ENCODE peak calls at places on chromosomes 6 and 20, in eight cellular contexts. One of them, this sample, is unnamed.

GRCh38 chr6:169839029-169839481 is 87.6 kb downstream of the ERMARD start:
- DNase-seq in NT2/D1: no peak
- DNase-seq in T1000: no peak
- DNase-seq in upper lobe of right lung: no peak
- DNase-seq in left cardiac atrium: peak; percentile 13
- DNase-seq in SJSA1: peak; percentile 41
- DNase-seq in AG09309: no peak
- DNase-seq in stimulated activated CD8-positive, alpha-beta memory T cell treated with anti-CD3 and anti-CD28 coated beads, Interleukin-2, amount 100 ng/mL, for 1 hour: no peak
- DNase-seq in this sample: no peak

GRCh38 chr20:6566821-6567220 is 200.7 kb upstream of the BMP2 start:
- DNase-seq in NT2/D1: no peak
- DNase-seq in T1000: no peak
- DNase-seq in upper lobe of right lung: no peak
- DNase-seq in left cardiac atrium: no peak
- DNase-seq in SJSA1: peak; percentile 45
- DNase-seq in AG09309: no peak
- DNase-seq in stimulated activated CD8-positive, alpha-beta memory T cell treated with anti-CD3 and anti-CD28 coated beads, Interleukin-2, amount 100 ng/mL, for 1 hour: no peak
- DNase-seq in this sample: no peak

GRCh38 chr6:164303092-164304007 is 888.8 kb downstream of the QKI start:
- DNase-seq in NT2/D1: no peak
- DNase-seq in T1000: no peak
- DNase-seq in upper lobe of right lung: no peak
- DNase-seq in left cardiac atrium: peak; percentile 64
- DNase-seq in SJSA1: no peak
- DNase-seq in AG09309: peak; percentile 58
- DNase-seq in stimulated activated CD8-positive, alpha-beta memory T cell treated with anti-CD3 and anti-CD28 coated beads, Interleukin-2, amount 100 ng/mL, for 1 hour: no peak
- DNase-seq in this sample: no peak

GRCh38 chr6:17719323-17720041 is 12.8 kb upstream of the NUP153 start:
- DNase-seq in NT2/D1: no peak
- DNase-seq in T1000: no peak
- DNase-seq in upper lobe of right lung: no peak
- DNase-seq in left cardiac atrium: no peak
- DNase-seq in SJSA1: no peak
- DNase-seq in AG09309: no peak
- DNase-seq in stimulated activated CD8-positive, alpha-beta memory T cell treated with anti-CD3 and anti-CD28 coated beads, Interleukin-2, amount 100 ng/mL, for 1 hour: no peak
- DNase-seq in this sample: no peak

GRCh38 chr6:129499871-129500219 is 210.1 kb downstream of the ARHGAP18 start:
- DNase-seq in NT2/D1: no peak
- DNase-seq in T1000: no peak
- DNase-seq in upper lobe of right lung: no peak
- DNase-seq in left cardiac atrium: no peak
- DNase-seq in SJSA1: no peak
- DNase-seq in AG09309: no peak
- DNase-seq in stimulated activated CD8-positive, alpha-beta memory T cell treated with anti-CD3 and anti-CD28 coated beads, Interleukin-2, amount 100 ng/mL, for 1 hour: no peak
- DNase-seq in this sample: no peak

GRCh38 chr6:79640146-79641111 is 9.3 kb downstream of the SH3BGRL2 start:
- DNase-seq in NT2/D1: no peak
- DNase-seq in T1000: no peak
- DNase-seq in upper lobe of right lung: no peak
- DNase-seq in left cardiac atrium: peak; percentile 33
- DNase-seq in SJSA1: no peak
- DNase-seq in AG09309: no peak
- DNase-seq in stimulated activated CD8-positive, alpha-beta memory T cell treated with anti-CD3 and anti-CD28 coated beads, Interleukin-2, amount 100 ng/mL, for 1 hour: no peak
- DNase-seq in this sample: no peak

GRCh38 chr6:36596359-36596758 is 2.2 kb downstream of the SRSF3 start:
- DNase-seq in NT2/D1: no peak
- DNase-seq in T1000: no peak
- DNase-seq in upper lobe of right lung: no peak
- DNase-seq in left cardiac atrium: no peak
- DNase-seq in SJSA1: no peak
- DNase-seq in AG09309: no peak
- DNase-seq in stimulated activated CD8-positive, alpha-beta memory T cell treated with anti-CD3 and anti-CD28 coated beads, Interleukin-2, amount 100 ng/mL, for 1 hour: no peak
- DNase-seq in this sample: no peak

GRCh38 chr6:111803804-111804203 is 69.4 kb downstream of the FYN start:
- DNase-seq in NT2/D1: no peak
- DNase-seq in T1000: no peak
- DNase-seq in upper lobe of right lung: no peak
- DNase-seq in left cardiac atrium: no peak
- DNase-seq in SJSA1: no peak
- DNase-seq in AG09309: no peak
- DNase-seq in stimulated activated CD8-positive, alpha-beta memory T cell treated with anti-CD3 and anti-CD28 coated beads, Interleukin-2, amount 100 ng/mL, for 1 hour: no peak
- DNase-seq in this sample: no peak

GRCh38 chr6:13681305-13682061 is 30.2 kb downstream of the RANBP9 start:
- DNase-seq in NT2/D1: no peak
- DNase-seq in T1000: no peak
- DNase-seq in upper lobe of right lung: no peak
- DNase-seq in left cardiac atrium: no peak
- DNase-seq in SJSA1: no peak
- DNase-seq in AG09309: no peak
- DNase-seq in stimulated activated CD8-positive, alpha-beta memory T cell treated with anti-CD3 and anti-CD28 coated beads, Interleukin-2, amount 100 ng/mL, for 1 hour: no peak
- DNase-seq in this sample: no peak

GRCh38 chr6:73086726-73087125 is 138.6 kb downstream of the KHDC1L start:
- DNase-seq in NT2/D1: no peak
- DNase-seq in T1000: no peak
- DNase-seq in upper lobe of right lung: no peak
- DNase-seq in left cardiac atrium: no peak
- DNase-seq in SJSA1: no peak
- DNase-seq in AG09309: no peak
- DNase-seq in stimulated activated CD8-positive, alpha-beta memory T cell treated with anti-CD3 and anti-CD28 coated beads, Interleukin-2, amount 100 ng/mL, for 1 hour: no peak
- DNase-seq in this sample: no peak

GRCh38 chr20:22563062-22563965 is 21.1 kb downstream of the FOXA2 start:
- DNase-seq in NT2/D1: no peak
- DNase-seq in T1000: no peak
- DNase-seq in upper lobe of right lung: no peak
- DNase-seq in left cardiac atrium: no peak
- DNase-seq in SJSA1: no peak
- DNase-seq in AG09309: no peak
- DNase-seq in stimulated activated CD8-positive, alpha-beta memory T cell treated with anti-CD3 and anti-CD28 coated beads, Interleukin-2, amount 100 ng/mL, for 1 hour: no peak
- DNase-seq in this sample: no peak

GRCh38 chr6:151257984-151258445 is 18.2 kb downstream of the AKAP12 start:
- DNase-seq in NT2/D1: no peak
- DNase-seq in T1000: no peak
- DNase-seq in upper lobe of right lung: no peak
- DNase-seq in left cardiac atrium: no peak
- DNase-seq in SJSA1: no peak
- DNase-seq in AG09309: no peak
- DNase-seq in stimulated activated CD8-positive, alpha-beta memory T cell treated with anti-CD3 and anti-CD28 coated beads, Interleukin-2, amount 100 ng/mL, for 1 hour: no peak
- DNase-seq in this sample: no peak

GRCh38 chr6:47352169-47352568 is 42.5 kb upstream of the TNFRSF21 start:
- DNase-seq in NT2/D1: no peak
- DNase-seq in T1000: no peak
- DNase-seq in upper lobe of right lung: no peak
- DNase-seq in left cardiac atrium: no peak
- DNase-seq in SJSA1: no peak
- DNase-seq in AG09309: no peak
- DNase-seq in stimulated activated CD8-positive, alpha-beta memory T cell treated with anti-CD3 and anti-CD28 coated beads, Interleukin-2, amount 100 ng/mL, for 1 hour: no peak
- DNase-seq in this sample: no peak

GRCh38 chr6:168394606-168395005 is 46.4 kb upstream of the SMOC2 start:
- DNase-seq in NT2/D1: no peak
- DNase-seq in T1000: no peak
- DNase-seq in upper lobe of right lung: no peak
- DNase-seq in left cardiac atrium: no peak
- DNase-seq in SJSA1: no peak
- DNase-seq in AG09309: no peak
- DNase-seq in stimulated activated CD8-positive, alpha-beta memory T cell treated with anti-CD3 and anti-CD28 coated beads, Interleukin-2, amount 100 ng/mL, for 1 hour: no peak
- DNase-seq in this sample: no peak

GRCh38 chr20:59749293-59749680 is 144.9 kb downstream of the PHACTR3 start:
- DNase-seq in NT2/D1: no peak
- DNase-seq in T1000: no peak
- DNase-seq in upper lobe of right lung: no peak
- DNase-seq in left cardiac atrium: no peak
- DNase-seq in SJSA1: no peak
- DNase-seq in AG09309: peak; percentile 48
- DNase-seq in stimulated activated CD8-positive, alpha-beta memory T cell treated with anti-CD3 and anti-CD28 coated beads, Interleukin-2, amount 100 ng/mL, for 1 hour: no peak
- DNase-seq in this sample: peak; percentile 23

GRCh38 chr20:45972500-45973183 is 639 bp upstream of the ZNF335 start:
- DNase-seq in NT2/D1: no peak
- DNase-seq in T1000: no peak
- DNase-seq in upper lobe of right lung: peak; percentile 59
- DNase-seq in left cardiac atrium: no peak
- DNase-seq in SJSA1: no peak
- DNase-seq in AG09309: no peak
- DNase-seq in stimulated activated CD8-positive, alpha-beta memory T cell treated with anti-CD3 and anti-CD28 coated beads, Interleukin-2, amount 100 ng/mL, for 1 hour: no peak
- DNase-seq in this sample: no peak

GRCh38 chr20:63115651-63116411 is 100.1 kb downstream of the YTHDF1 start:
- DNase-seq in NT2/D1: no peak
- DNase-seq in T1000: no peak
- DNase-seq in upper lobe of right lung: no peak
- DNase-seq in left cardiac atrium: peak; percentile 8
- DNase-seq in SJSA1: no peak
- DNase-seq in AG09309: no peak
- DNase-seq in stimulated activated CD8-positive, alpha-beta memory T cell treated with anti-CD3 and anti-CD28 coated beads, Interleukin-2, amount 100 ng/mL, for 1 hour: no peak
- DNase-seq in this sample: no peak

GRCh38 chr20:58228484-58229197 is at the start of gene ANKRD60:
- DNase-seq in NT2/D1: no peak
- DNase-seq in T1000: no peak
- DNase-seq in upper lobe of right lung: no peak
- DNase-seq in left cardiac atrium: peak; percentile 43
- DNase-seq in SJSA1: no peak
- DNase-seq in AG09309: no peak
- DNase-seq in stimulated activated CD8-positive, alpha-beta memory T cell treated with anti-CD3 and anti-CD28 coated beads, Interleukin-2, amount 100 ng/mL, for 1 hour: no peak
- DNase-seq in this sample: no peak

GRCh38 chr6:152458648-152459047 is 178.5 kb downstream of the SYNE1 start:
- DNase-seq in NT2/D1: no peak
- DNase-seq in T1000: no peak
- DNase-seq in upper lobe of right lung: no peak
- DNase-seq in left cardiac atrium: no peak
- DNase-seq in SJSA1: no peak
- DNase-seq in AG09309: no peak
- DNase-seq in stimulated activated CD8-positive, alpha-beta memory T cell treated with anti-CD3 and anti-CD28 coated beads, Interleukin-2, amount 100 ng/mL, for 1 hour: no peak
- DNase-seq in this sample: no peak

GRCh38 chr6:111610548-111611172 is 5.0 kb upstream of the TRAF3IP2 start:
- DNase-seq in NT2/D1: no peak
- DNase-seq in T1000: no peak
- DNase-seq in upper lobe of right lung: no peak
- DNase-seq in left cardiac atrium: no peak
- DNase-seq in SJSA1: no peak
- DNase-seq in AG09309: no peak
- DNase-seq in stimulated activated CD8-positive, alpha-beta memory T cell treated with anti-CD3 and anti-CD28 coated beads, Interleukin-2, amount 100 ng/mL, for 1 hour: no peak
- DNase-seq in this sample: no peak

GRCh38 chr6:90217621-90218496 is 78.8 kb downstream of the BACH2 start:
- DNase-seq in NT2/D1: no peak
- DNase-seq in T1000: no peak
- DNase-seq in upper lobe of right lung: peak; percentile 67
- DNase-seq in left cardiac atrium: no peak
- DNase-seq in SJSA1: no peak
- DNase-seq in AG09309: no peak
- DNase-seq in stimulated activated CD8-positive, alpha-beta memory T cell treated with anti-CD3 and anti-CD28 coated beads, Interleukin-2, amount 100 ng/mL, for 1 hour: no peak
- DNase-seq in this sample: no peak

GRCh38 chr6:148407372-148407771 is 64.7 kb downstream of the SASH1 start:
- DNase-seq in NT2/D1: no peak
- DNase-seq in T1000: peak; percentile 36
- DNase-seq in upper lobe of right lung: no peak
- DNase-seq in left cardiac atrium: no peak
- DNase-seq in SJSA1: peak; percentile 62
- DNase-seq in AG09309: peak; percentile 91
- DNase-seq in stimulated activated CD8-positive, alpha-beta memory T cell treated with anti-CD3 and anti-CD28 coated beads, Interleukin-2, amount 100 ng/mL, for 1 hour: no peak
- DNase-seq in this sample: peak; percentile 45

GRCh38 chr20:59737816-59738215 is 133.5 kb downstream of the PHACTR3 start:
- DNase-seq in NT2/D1: no peak
- DNase-seq in T1000: no peak
- DNase-seq in upper lobe of right lung: peak; percentile 25
- DNase-seq in left cardiac atrium: no peak
- DNase-seq in SJSA1: no peak
- DNase-seq in AG09309: no peak
- DNase-seq in stimulated activated CD8-positive, alpha-beta memory T cell treated with anti-CD3 and anti-CD28 coated beads, Interleukin-2, amount 100 ng/mL, for 1 hour: no peak
- DNase-seq in this sample: no peak

GRCh38 chr20:35156978-35157377 is 9.8 kb upstream of the EDEM2 start:
- DNase-seq in NT2/D1: no peak
- DNase-seq in T1000: no peak
- DNase-seq in upper lobe of right lung: no peak
- DNase-seq in left cardiac atrium: no peak
- DNase-seq in SJSA1: no peak
- DNase-seq in AG09309: no peak
- DNase-seq in stimulated activated CD8-positive, alpha-beta memory T cell treated with anti-CD3 and anti-CD28 coated beads, Interleukin-2, amount 100 ng/mL, for 1 hour: no peak
- DNase-seq in this sample: no peak

GRCh38 chr6:5595184-5595583 is 333.9 kb downstream of the FARS2 start:
- DNase-seq in NT2/D1: no peak
- DNase-seq in T1000: no peak
- DNase-seq in upper lobe of right lung: no peak
- DNase-seq in left cardiac atrium: no peak
- DNase-seq in SJSA1: no peak
- DNase-seq in AG09309: no peak
- DNase-seq in stimulated activated CD8-positive, alpha-beta memory T cell treated with anti-CD3 and anti-CD28 coated beads, Interleukin-2, amount 100 ng/mL, for 1 hour: no peak
- DNase-seq in this sample: no peak

GRCh38 chr6:157432231-157432630 is 51.2 kb downstream of the ZDHHC14 start:
- DNase-seq in NT2/D1: no peak
- DNase-seq in T1000: no peak
- DNase-seq in upper lobe of right lung: no peak
- DNase-seq in left cardiac atrium: no peak
- DNase-seq in SJSA1: no peak
- DNase-seq in AG09309: no peak
- DNase-seq in stimulated activated CD8-positive, alpha-beta memory T cell treated with anti-CD3 and anti-CD28 coated beads, Interleukin-2, amount 100 ng/mL, for 1 hour: no peak
- DNase-seq in this sample: no peak

GRCh38 chr6:37587776-37588744 is 88.4 kb upstream of the CCDC167 start:
- DNase-seq in NT2/D1: no peak
- DNase-seq in T1000: no peak
- DNase-seq in upper lobe of right lung: no peak
- DNase-seq in left cardiac atrium: no peak
- DNase-seq in SJSA1: no peak
- DNase-seq in AG09309: no peak
- DNase-seq in stimulated activated CD8-positive, alpha-beta memory T cell treated with anti-CD3 and anti-CD28 coated beads, Interleukin-2, amount 100 ng/mL, for 1 hour: no peak
- DNase-seq in this sample: no peak

GRCh38 chr6:67009818-67010217 is 1302.8 kb upstream of the EYS start:
- DNase-seq in NT2/D1: peak; percentile 3
- DNase-seq in T1000: no peak
- DNase-seq in upper lobe of right lung: no peak
- DNase-seq in left cardiac atrium: no peak
- DNase-seq in SJSA1: no peak
- DNase-seq in AG09309: no peak
- DNase-seq in stimulated activated CD8-positive, alpha-beta memory T cell treated with anti-CD3 and anti-CD28 coated beads, Interleukin-2, amount 100 ng/mL, for 1 hour: no peak
- DNase-seq in this sample: no peak

GRCh38 chr20:2210646-2211556 is 84.9 kb upstream of the TGM3 start:
- DNase-seq in NT2/D1: no peak
- DNase-seq in T1000: no peak
- DNase-seq in upper lobe of right lung: no peak
- DNase-seq in left cardiac atrium: peak; percentile 58
- DNase-seq in SJSA1: no peak
- DNase-seq in AG09309: peak; percentile 49
- DNase-seq in stimulated activated CD8-positive, alpha-beta memory T cell treated with anti-CD3 and anti-CD28 coated beads, Interleukin-2, amount 100 ng/mL, for 1 hour: no peak
- DNase-seq in this sample: no peak

GRCh38 chr6:67190733-67191132 is 1444.3 kb upstream of the ADGRB3 start:
- DNase-seq in NT2/D1: no peak
- DNase-seq in T1000: no peak
- DNase-seq in upper lobe of right lung: no peak
- DNase-seq in left cardiac atrium: no peak
- DNase-seq in SJSA1: no peak
- DNase-seq in AG09309: no peak
- DNase-seq in stimulated activated CD8-positive, alpha-beta memory T cell treated with anti-CD3 and anti-CD28 coated beads, Interleukin-2, amount 100 ng/mL, for 1 hour: no peak
- DNase-seq in this sample: no peak

GRCh38 chr6:27053738-27054137 is 193.8 kb upstream of the PRSS16 start:
- DNase-seq in NT2/D1: no peak
- DNase-seq in T1000: no peak
- DNase-seq in upper lobe of right lung: no peak
- DNase-seq in left cardiac atrium: no peak
- DNase-seq in SJSA1: no peak
- DNase-seq in AG09309: no peak
- DNase-seq in stimulated activated CD8-positive, alpha-beta memory T cell treated with anti-CD3 and anti-CD28 coated beads, Interleukin-2, amount 100 ng/mL, for 1 hour: no peak
- DNase-seq in this sample: no peak

GRCh38 chr6:12654107-12654506 is 62.5 kb upstream of the PHACTR1 start:
- DNase-seq in NT2/D1: no peak
- DNase-seq in T1000: no peak
- DNase-seq in upper lobe of right lung: no peak
- DNase-seq in left cardiac atrium: no peak
- DNase-seq in SJSA1: no peak
- DNase-seq in AG09309: no peak
- DNase-seq in stimulated activated CD8-positive, alpha-beta memory T cell treated with anti-CD3 and anti-CD28 coated beads, Interleukin-2, amount 100 ng/mL, for 1 hour: no peak
- DNase-seq in this sample: no peak